ENCODE peak calls at places on chromosome 16, in four cellular contexts. One of them, this sample, is unnamed.

GRCh38 chr16:85584989-85585388 is 28.1 kb upstream of the GSE1 start:
- DNase-seq in stomach: no peak
- DNase-seq in prostate gland: no peak
- DNase-seq in thyroid gland: no peak
- DNase-seq in this sample: no peak

GRCh38 chr16:856101-856500 is 55.6 kb upstream of the GNG13 start:
- DNase-seq in stomach: no peak
- DNase-seq in thyroid gland: no peak
- DNase-seq in prostate gland: no peak
- DNase-seq in this sample: no peak

GRCh38 chr16:27650073-27650701 is 100.2 kb downstream of the KATNIP start:
- DNase-seq in thyroid gland: no peak
- DNase-seq in prostate gland: peak; percentile 23
- DNase-seq in stomach: no peak
- DNase-seq in this sample: no peak

GRCh38 chr16:58472266-58472665 is 27.7 kb upstream of the NDRG4 start:
- DNase-seq in thyroid gland: no peak
- DNase-seq in stomach: no peak
- DNase-seq in prostate gland: no peak
- DNase-seq in this sample: no peak

GRCh38 chr16:86122681-86123342 is 223.8 kb downstream of the IRF8 start:
- DNase-seq in thyroid gland: no peak
- DNase-seq in prostate gland: no peak
- DNase-seq in stomach: no peak
- DNase-seq in this sample: peak; percentile 80

GRCh38 chr16:53282975-53283946 is 151.0 kb upstream of the RBL2 start:
- DNase-seq in thyroid gland: no peak
- DNase-seq in stomach: no peak
- DNase-seq in prostate gland: no peak
- DNase-seq in this sample: no peak

GRCh38 chr16:64459821-64460220 is 662.0 kb downstream of the CDH11 start:
- DNase-seq in thyroid gland: peak; percentile 9
- DNase-seq in stomach: peak; percentile 25
- DNase-seq in prostate gland: no peak
- DNase-seq in this sample: no peak

GRCh38 chr16:56614549-56614991 is 6.2 kb downstream of the MT2A start:
- DNase-seq in stomach: no peak
- DNase-seq in thyroid gland: no peak
- DNase-seq in prostate gland: no peak
- DNase-seq in this sample: no peak

GRCh38 chr16:84514874-84515835 is 10.7 kb upstream of the MEAK7 start:
- DNase-seq in thyroid gland: no peak
- DNase-seq in prostate gland: no peak
- DNase-seq in stomach: peak; percentile 61
- DNase-seq in this sample: no peak

GRCh38 chr16:84215531-84215930 is 24.3 kb downstream of the KCNG4 start:
- DNase-seq in stomach: no peak
- DNase-seq in thyroid gland: no peak
- DNase-seq in prostate gland: no peak
- DNase-seq in this sample: no peak

GRCh38 chr16:85321856-85322271 is 209.6 kb upstream of the CIBAR2 start:
- DNase-seq in stomach: peak; percentile 96
- DNase-seq in thyroid gland: peak; percentile 97
- DNase-seq in prostate gland: peak; percentile 87
- DNase-seq in this sample: peak; percentile 89

GRCh38 chr16:50697881-50698767 is 4.7 kb downstream of the NOD2 start:
- DNase-seq in stomach: peak; percentile 40
- DNase-seq in thyroid gland: peak; percentile 31
- DNase-seq in prostate gland: peak; percentile 31
- DNase-seq in this sample: peak; percentile 59

GRCh38 chr16:48448799-48449481 is 63.7 kb upstream of the SIAH1 start:
- DNase-seq in thyroid gland: no peak
- DNase-seq in stomach: no peak
- DNase-seq in prostate gland: no peak
- DNase-seq in this sample: no peak

GRCh38 chr16:27441998-27442397 is 40.0 kb downstream of the IL21R start:
- DNase-seq in thyroid gland: no peak
- DNase-seq in stomach: no peak
- DNase-seq in prostate gland: no peak
- DNase-seq in this sample: no peak

GRCh38 chr16:87778476-87778829 is 12.7 kb upstream of the KLHDC4 start:
- DNase-seq in thyroid gland: no peak
- DNase-seq in prostate gland: no peak
- DNase-seq in stomach: no peak
- DNase-seq in this sample: no peak

GRCh38 chr16:56422896-56423441 is 2.4 kb downstream of the AMFR start:
- DNase-seq in prostate gland: no peak
- DNase-seq in stomach: no peak
- DNase-seq in thyroid gland: no peak
- DNase-seq in this sample: no peak

GRCh38 chr16:27239906-27240655 is 28.5 kb downstream of the NSMCE1 start:
- DNase-seq in stomach: no peak
- DNase-seq in prostate gland: no peak
- DNase-seq in thyroid gland: no peak
- DNase-seq in this sample: peak; percentile 66

GRCh38 chr16:83272201-83272600 is 535.6 kb upstream of the HSBP1 start:
- DNase-seq in prostate gland: no peak
- DNase-seq in stomach: no peak
- DNase-seq in thyroid gland: no peak
- DNase-seq in this sample: no peak

GRCh38 chr16:67268136-67268579 is 11.2 kb upstream of the PLEKHG4 start:
- DNase-seq in thyroid gland: no peak
- DNase-seq in stomach: peak; percentile 63
- DNase-seq in prostate gland: no peak
- DNase-seq in this sample: no peak

GRCh38 chr16:35744716-35745115 is 2285.3 kb downstream of the TP53TG3F start:
- DNase-seq in stomach: no peak
- DNase-seq in prostate gland: no peak
- DNase-seq in thyroid gland: no peak
- DNase-seq in this sample: no peak

GRCh38 chr16:73329363-73330306 is 281.7 kb upstream of the ZFHX3 start:
- DNase-seq in stomach: no peak
- DNase-seq in thyroid gland: no peak
- DNase-seq in prostate gland: no peak
- DNase-seq in this sample: no peak

GRCh38 chr16:1744338-1744840 is 27.0 kb downstream of the NME3 start:
- DNase-seq in stomach: no peak
- DNase-seq in thyroid gland: no peak
- DNase-seq in prostate gland: no peak
- DNase-seq in this sample: peak; percentile 79

GRCh38 chr16:24685539-24686432 is 43.7 kb upstream of the TNRC6A start:
- DNase-seq in prostate gland: no peak
- DNase-seq in thyroid gland: peak; percentile 33
- DNase-seq in stomach: peak; percentile 33
- DNase-seq in this sample: no peak

GRCh38 chr16:1048442-1049112 is 24.0 kb upstream of the SSTR5 start:
- DNase-seq in prostate gland: no peak
- DNase-seq in stomach: peak; percentile 39
- DNase-seq in thyroid gland: no peak
- DNase-seq in this sample: no peak

GRCh38 chr16:78189121-78189520 is 89.7 kb downstream of the WWOX start:
- DNase-seq in prostate gland: no peak
- DNase-seq in thyroid gland: no peak
- DNase-seq in stomach: no peak
- DNase-seq in this sample: no peak

GRCh38 chr16:21100447-21100846 is 50.2 kb downstream of the DNAH3 start:
- DNase-seq in stomach: no peak
- DNase-seq in thyroid gland: no peak
- DNase-seq in prostate gland: no peak
- DNase-seq in this sample: peak; percentile 2

GRCh38 chr16:75197522-75198134 is 9.3 kb downstream of the CTRB2 start:
- DNase-seq in thyroid gland: no peak
- DNase-seq in stomach: peak; percentile 8
- DNase-seq in prostate gland: no peak
- DNase-seq in this sample: peak; percentile 57

GRCh38 chr16:89981414-89981813 is 32.9 kb downstream of the DEF8 start:
- DNase-seq in stomach: no peak
- DNase-seq in thyroid gland: no peak
- DNase-seq in prostate gland: no peak
- DNase-seq in this sample: no peak

GRCh38 chr16:31452631-31453106 is 6.6 kb upstream of the ARMC5 start:
- DNase-seq in stomach: no peak
- DNase-seq in thyroid gland: no peak
- DNase-seq in prostate gland: no peak
- DNase-seq in this sample: peak; percentile 75

GRCh38 chr16:31451201-31451600 is 8.1 kb upstream of the ARMC5 start:
- DNase-seq in thyroid gland: no peak
- DNase-seq in prostate gland: no peak
- DNase-seq in stomach: no peak
- DNase-seq in this sample: no peak

GRCh38 chr16:31451681-31452351 is 7.5 kb upstream of the ARMC5 start:
- DNase-seq in thyroid gland: peak; percentile 74
- DNase-seq in prostate gland: peak; percentile 65
- DNase-seq in stomach: peak; percentile 56
- DNase-seq in this sample: no peak

GRCh38 chr16:31455601-31456314 is 3.5 kb upstream of the ARMC5 start:
- DNase-seq in prostate gland: no peak
- DNase-seq in thyroid gland: no peak
- DNase-seq in stomach: no peak
- DNase-seq in this sample: no peak

DNA sequence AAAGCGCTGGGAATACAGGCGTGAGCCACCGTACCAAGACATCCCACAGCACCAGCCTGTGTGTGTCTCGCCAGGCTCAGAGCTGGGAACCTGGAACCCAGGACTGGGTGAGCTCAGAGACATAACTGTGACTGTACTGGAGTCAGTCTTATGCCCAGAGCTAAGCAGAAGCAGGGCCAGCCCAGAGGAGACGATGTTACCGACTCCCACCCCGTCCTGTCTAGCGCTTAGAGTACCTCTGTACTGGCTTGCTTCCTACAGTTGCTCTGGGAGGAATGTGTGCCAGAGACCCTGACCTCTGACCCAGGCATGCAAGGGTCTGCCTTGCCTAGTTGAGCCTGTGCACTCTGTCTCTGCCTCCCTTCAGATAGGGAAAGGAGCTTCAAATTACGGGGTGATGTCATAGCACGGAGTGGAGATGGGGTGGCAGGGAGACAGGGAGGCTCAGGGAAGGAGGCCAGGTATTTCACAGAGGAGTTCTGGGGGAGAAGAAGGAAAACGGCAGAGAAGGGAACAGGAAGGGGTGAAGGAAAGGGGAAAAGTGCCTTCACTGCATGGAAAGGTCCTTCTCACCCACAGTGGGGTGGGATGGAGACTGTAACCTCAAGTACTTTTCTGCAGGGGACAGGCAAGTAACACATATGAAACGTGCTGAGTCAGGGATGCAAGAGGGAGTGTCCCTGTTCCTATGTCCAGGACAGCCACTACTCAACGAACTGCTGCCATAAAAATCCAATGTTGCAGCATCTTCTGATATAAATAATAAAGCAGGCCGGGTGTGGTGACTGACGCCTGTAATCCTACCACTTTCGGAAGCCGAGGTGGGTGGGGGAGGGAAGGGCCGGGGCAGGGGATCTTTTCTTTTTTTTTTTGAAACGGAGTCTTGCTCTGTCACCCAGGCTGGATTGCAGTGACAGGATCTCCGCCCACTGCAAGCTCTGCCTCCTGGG is 5.8 kb upstream of the ARMC5 start:
- DNase-seq in stomach: no peak
- DNase-seq in thyroid gland: peak; percentile 54
- DNase-seq in prostate gland: no peak
- DNase-seq in this sample: peak; percentile 88
- TF ChIP-seq POLR2A in stomach: no peak
- TF ChIP-seq POLR2A in thyroid gland: no peak
- TF ChIP-seq POLR2A in prostate gland: no peak
- TF ChIP-seq POLR2A in this sample: no peak

DNA sequence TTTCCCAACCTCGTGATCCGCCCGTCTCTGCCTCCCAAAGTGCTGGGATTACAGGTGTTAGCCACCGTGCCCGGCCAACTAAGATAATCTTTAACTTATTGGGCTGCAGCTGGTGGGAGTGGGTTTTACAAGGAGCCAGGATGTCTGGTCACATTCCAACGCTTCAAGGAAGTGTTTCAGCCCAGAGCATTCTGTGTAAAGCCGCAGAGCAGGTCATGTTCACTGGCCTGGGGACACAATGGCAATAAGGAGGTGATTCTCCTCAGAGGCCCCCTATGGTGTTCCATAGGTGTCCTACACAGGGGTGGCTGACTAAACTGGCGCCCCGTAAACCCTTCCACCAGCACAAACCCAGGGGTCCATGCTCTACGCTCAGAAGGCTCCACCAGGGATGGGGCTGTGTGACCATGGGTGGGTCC is 1.2 kb downstream of the QPRT start:
- DNase-seq in thyroid gland: no peak
- DNase-seq in prostate gland: no peak
- DNase-seq in stomach: no peak
- DNase-seq in this sample: no peak
- H3K4me3 ChIP-seq in thyroid gland: no peak overlapping the region
- H3K4me3 ChIP-seq in prostate gland: peak overlapping the region; percentile 13
- H3K4me3 ChIP-seq in stomach: no peak overlapping the region
- H3K4me3 ChIP-seq in this sample: no peak overlapping the region

GRCh38 chr16:54928016-54928356 is 2.7 kb upstream of the IRX5 start:
- DNase-seq in thyroid gland: no peak
- DNase-seq in stomach: no peak
- DNase-seq in prostate gland: no peak
- DNase-seq in this sample: no peak

GRCh38 chr16:54928421-54929089 is 2.1 kb upstream of the IRX5 start:
- DNase-seq in prostate gland: peak; percentile 78
- DNase-seq in thyroid gland: peak; percentile 43
- DNase-seq in stomach: peak; percentile 77
- DNase-seq in this sample: peak; percentile 79

GRCh38 chr16:54931041-54931756 is 534 bp downstream of the IRX5 start:
- DNase-seq in stomach: no peak
- DNase-seq in thyroid gland: no peak
- DNase-seq in prostate gland: no peak
- DNase-seq in this sample: no peak

GRCh38 chr16:54930034-54930938 is at the start of gene IRX5:
- DNase-seq in thyroid gland: peak; percentile 67
- DNase-seq in prostate gland: peak; percentile 96
- DNase-seq in stomach: peak; percentile 92
- DNase-seq in this sample: peak; percentile 98

GRCh38 chr16:54929090-54930033 is 1.3 kb upstream of the IRX5 start:
- DNase-seq in prostate gland: peak; percentile 100
- DNase-seq in stomach: peak; percentile 100
- DNase-seq in thyroid gland: peak; percentile 96
- DNase-seq in this sample: peak; percentile 99
- TF ChIP-seq CTCF in prostate gland: peak; percentile 23
- TF ChIP-seq CTCF in stomach: peak; percentile 13
- TF ChIP-seq CTCF in thyroid gland: no peak
- TF ChIP-seq CTCF in this sample: no peak

DNA sequence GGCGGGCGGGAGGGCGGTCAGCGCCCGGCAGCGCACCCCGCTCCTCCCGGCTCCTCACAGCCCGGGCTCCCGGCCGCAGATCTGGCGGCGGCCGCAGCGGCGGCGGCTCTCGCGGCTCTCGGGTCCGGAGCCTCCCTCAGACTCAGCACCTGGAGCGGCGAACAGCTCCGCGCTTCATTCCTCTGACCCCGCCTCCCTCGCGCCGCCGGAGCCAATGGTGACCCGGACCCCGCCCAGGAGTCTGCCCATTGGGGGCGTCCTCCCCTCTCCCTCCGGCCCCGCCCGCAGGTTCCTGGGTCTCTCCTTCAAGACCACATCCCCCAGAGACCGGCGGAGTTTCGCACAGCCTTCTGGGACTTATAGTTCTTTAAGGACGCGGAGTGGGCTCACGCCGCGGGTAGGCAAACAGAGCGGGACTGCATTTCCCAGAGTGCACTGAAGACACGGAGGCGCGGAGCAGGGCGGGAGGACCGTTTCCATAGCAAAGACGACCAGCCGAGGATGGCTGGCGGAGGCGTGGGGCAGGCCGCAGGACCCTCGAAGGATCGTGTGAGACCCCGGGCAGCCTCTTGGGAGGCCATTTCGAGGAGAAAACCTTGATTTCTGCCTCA is at the start of gene SMPD3:
- DNase-seq in prostate gland: peak; percentile 98
- DNase-seq in thyroid gland: peak; percentile 99
- DNase-seq in stomach: peak; percentile 99
- DNase-seq in this sample: peak; percentile 96
- TF ChIP-seq POLR2A in prostate gland: peak; percentile 93
- TF ChIP-seq POLR2A in thyroid gland: peak; percentile 95
- TF ChIP-seq POLR2A in stomach: no peak
- TF ChIP-seq POLR2A in this sample: no peak